ENCODE peak calls at places on chromosomes 1 and 21, in nine cellular contexts. D is epithelial cell of esophagus, U is fibroblast of lung, T is HFF-Myc, M is astrocyte of the cerebellum, O is mammary epithelial cell, K is body of pancreas, F is fibroblast of mammary gland, E is RWPE1. Y is an unnamed sample.
A peak's percentile ranks its signal among the peaks of the same experiment; 100 is the strongest.

GRCh38 chr1:154414606-154415005 is 9.5 kb downstream of the IL6R start:
- DNase-seq in U (no peak), O (no peak), F (no peak), K (peak; percentile 57), M (no peak), D (no peak), T (no peak), E (no peak), Y (no peak)

GRCh38 chr1:67741121-67741520 is 56.1 kb downstream of the GADD45A start:
- DNase-seq in O (no peak), E (no peak), K (peak; percentile 51), T (no peak), D (no peak), M (no peak), U (no peak), F (no peak), Y (no peak)

GRCh38 chr1:218829143-218829542 is 344.5 kb upstream of the LYPLAL1 start:
- DNase-seq in F (peak; percentile 12), K (no peak), O (no peak), T (no peak), D (no peak), U (peak; percentile 46), E (no peak), M (peak; percentile 5), Y (no peak)

GRCh38 chr1:156004843-156005593 is 15.7 kb downstream of the SSR2 start:
- DNase-seq in K (no peak), O (no peak), F (no peak), T (no peak), U (no peak), M (no peak), D (no peak), E (no peak), Y (no peak)

GRCh38 chr21:33064623-33064996 is 5.3 kb upstream of the OLIG1 start:
- DNase-seq in O (no peak), E (no peak), T (no peak), F (no peak), K (no peak), U (no peak), D (no peak), M (no peak), Y (no peak)

GRCh38 chr1:26602378-26602959 is 72.9 kb downstream of the RPS6KA1 start:
- DNase-seq in M (peak; percentile 50), F (peak; percentile 71), E (peak; percentile 74), U (peak; percentile 41), O (peak; percentile 48), T (peak; percentile 47), K (peak; percentile 45), D (peak; percentile 71), Y (peak; percentile 30)

GRCh38 chr1:208834346-208835081 is 590.3 kb upstream of the PLXNA2 start:
- DNase-seq in K (no peak), M (no peak), O (no peak), T (no peak), U (peak; percentile 47), D (peak; percentile 46), E (no peak), F (no peak), Y (no peak)

GRCh38 chr1:9870572-9870971 is 39.5 kb downstream of the CTNNBIP1 start:
- DNase-seq in K (no peak), U (no peak), T (no peak), D (no peak), F (no peak), E (no peak), O (no peak), M (no peak), Y (no peak)

GRCh38 chr1:106876384-106876783 is 180.1 kb upstream of the PRMT6 start:
- DNase-seq in E (no peak), D (no peak), M (no peak), U (peak; percentile 2), T (no peak), F (no peak), K (no peak), O (no peak), Y (no peak)

GRCh38 chr1:32958827-32959226 is 5.8 kb downstream of the RNF19B start:
- DNase-seq in O (no peak), E (no peak), U (no peak), D (no peak), T (no peak), K (no peak), F (no peak), M (no peak), Y (no peak)

GRCh38 chr1:84603223-84603622 is 29.0 kb upstream of the CTBS start:
- DNase-seq in U (peak; percentile 87), D (no peak), T (no peak), E (no peak), O (no peak), K (no peak), M (no peak), F (peak; percentile 16), Y (no peak)

GRCh38 chr1:169250022-169250421 is 117.6 kb downstream of the NME7 start:
- DNase-seq in E (no peak), F (peak; percentile 7), T (peak; percentile 11), K (no peak), D (peak; percentile 24), U (peak; percentile 17), M (no peak), O (peak; percentile 27), Y (no peak)

GRCh38 chr21:41360072-41360821 is 1.6 kb upstream of the MX2 start:
- DNase-seq in T (no peak), O (peak; percentile 21), K (peak; percentile 70), F (peak; percentile 57), M (no peak), U (peak; percentile 51), E (no peak), D (no peak), Y (no peak)

GRCh38 chr1:15341634-15342375 is 67.9 kb upstream of the EFHD2 start:
- DNase-seq in M (no peak), D (peak; percentile 87), U (peak; percentile 72), E (peak; percentile 59), F (peak; percentile 56), O (peak; percentile 53), T (peak; percentile 37), K (no peak), Y (no peak)

GRCh38 chr1:160672789-160673695 is 26.2 kb upstream of the SLAMF1 start:
- DNase-seq in T (no peak), O (no peak), K (no peak), F (no peak), E (no peak), D (no peak), U (no peak), M (no peak), Y (no peak)

GRCh38 chr1:160671603-160672002 is 24.8 kb upstream of the SLAMF1 start:
- DNase-seq in U (no peak), D (no peak), E (no peak), F (no peak), O (no peak), T (no peak), K (no peak), M (no peak), Y (no peak)

GRCh38 chr1:160674415-160674814 is 27.6 kb upstream of the SLAMF1 start:
- DNase-seq in T (no peak), F (no peak), K (no peak), U (no peak), E (no peak), M (no peak), D (no peak), O (no peak), Y (no peak)

GRCh38 chr1:160670701-160671100 is 23.9 kb upstream of the SLAMF1 start:
- DNase-seq in O (no peak), U (no peak), D (no peak), M (no peak), E (no peak), T (no peak), K (no peak), F (no peak), Y (no peak)

GRCh38 chr1:160672118-160672517 is 25.3 kb upstream of the SLAMF1 start:
- DNase-seq in E (no peak), M (no peak), U (no peak), D (no peak), K (no peak), F (no peak), O (no peak), T (no peak), Y (no peak)
- TF ChIP-seq CTCF in E (no peak), M (no peak), U (no peak), D (no peak), K (no peak), F (no peak), O (no peak), T (no peak), Y (no peak)

GRCh38 chr1:39609618-39610331 is 29.7 kb downstream of the HEYL start:
- DNase-seq in T (no peak), E (peak; percentile 39), F (peak; percentile 50), K (peak; percentile 60), U (peak; percentile 27), D (peak; percentile 51), O (peak; percentile 15), M (no peak), Y (no peak)
- TF ChIP-seq CTCF in T (peak; percentile 87), E (peak; percentile 73), F (peak; percentile 69), K (peak; percentile 18), U (peak; percentile 24), D (peak; percentile 62), O (peak; percentile 59), M (peak; percentile 47), Y (peak; percentile 52)

GRCh38 chr1:166975361-166976129 is at the start of gene ILDR2:
- DNase-seq in T (no peak), O (peak; percentile 14), F (peak; percentile 9), U (peak; percentile 37), K (peak; percentile 50), D (peak; percentile 29), E (peak; percentile 30), M (peak; percentile 22), Y (no peak)

GRCh38 chr1:166977951-166978350 is 2.6 kb upstream of the ILDR2 start:
- DNase-seq in F (no peak), D (no peak), E (no peak), O (no peak), M (no peak), T (no peak), K (no peak), U (no peak), Y (no peak)

GRCh38 chr1:166978795-166979194 is 3.5 kb upstream of the ILDR2 start:
- DNase-seq in T (no peak), E (no peak), K (no peak), M (no peak), F (no peak), U (no peak), D (no peak), O (no peak), Y (no peak)

GRCh38 chr1:166981589-166981988 is 6.2 kb upstream of the ILDR2 start:
- DNase-seq in D (no peak), O (no peak), M (no peak), E (no peak), K (no peak), T (no peak), F (no peak), U (no peak), Y (no peak)

GRCh38 chr1:166980818-166981217 is 5.5 kb upstream of the ILDR2 start:
- DNase-seq in E (no peak), K (no peak), O (no peak), M (no peak), D (peak; percentile 14), T (no peak), F (no peak), U (no peak), Y (no peak)
- TF ChIP-seq CTCF in E (no peak), K (no peak), O (no peak), M (no peak), D (no peak), T (no peak), F (no peak), U (no peak), Y (no peak)

DNA sequence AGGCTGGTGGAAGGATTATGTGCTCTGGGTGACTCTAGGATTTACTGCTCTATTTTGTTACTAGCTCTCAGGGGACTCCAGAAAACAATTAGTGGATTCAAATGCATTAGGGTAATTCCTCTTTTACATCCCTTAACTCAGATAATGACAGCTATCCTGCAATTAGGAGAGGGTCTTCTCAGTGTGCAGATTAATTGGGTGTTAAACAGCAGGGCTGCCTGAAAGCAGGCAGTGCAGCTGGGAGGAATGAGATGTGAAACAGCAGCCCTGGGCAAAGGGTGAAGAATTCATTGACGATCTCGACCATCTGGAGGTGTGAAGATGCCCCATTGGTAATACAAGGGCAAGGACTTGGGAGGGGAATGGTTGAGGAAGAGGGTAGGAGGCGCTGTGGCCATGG is 66.1 kb downstream of the HTR6 start:
- DNase-seq in F (no peak), T (no peak), M (no peak), U (no peak), D (no peak), E (no peak), K (no peak), O (no peak), Y (no peak)
- TF ChIP-seq CTCF in F (no peak), T (no peak), M (no peak), U (no peak), D (no peak), E (no peak), K (no peak), O (no peak), Y (no peak)